ENCODE peak calls at places on chromosome 6, in four cellular contexts. One of them, this sample, is unnamed.

GRCh38 chr6:166907373-166907841 is 48.9 kb downstream of the RNASET2 start:
- DNase-seq in omental fat pad: no peak
- DNase-seq in BJ: no peak
- DNase-seq in lung: no peak
- DNase-seq in this sample: no peak

GRCh38 chr6:110255356-110255755 is 75.1 kb downstream of the CDC40 start:
- DNase-seq in omental fat pad: no peak
- DNase-seq in BJ: no peak
- DNase-seq in lung: no peak
- DNase-seq in this sample: no peak

GRCh38 chr6:148831531-148831930 is 84.7 kb downstream of the UST start:
- DNase-seq in omental fat pad: no peak
- DNase-seq in BJ: peak
- DNase-seq in lung: no peak
- DNase-seq in this sample: no peak

GRCh38 chr6:4607026-4607704 is 169.0 kb upstream of the CDYL start:
- DNase-seq in omental fat pad: no peak
- DNase-seq in BJ: peak
- DNase-seq in lung: no peak
- DNase-seq in this sample: peak

GRCh38 chr6:98833101-98834059 is 994 bp upstream of the POU3F2 start:
- DNase-seq in omental fat pad: no peak
- DNase-seq in BJ: no peak
- DNase-seq in lung: no peak
- DNase-seq in this sample: no peak

GRCh38 chr6:104095661-104096416 is 763.9 kb downstream of the HACE1 start:
- DNase-seq in omental fat pad: no peak
- DNase-seq in BJ: no peak
- DNase-seq in lung: no peak
- DNase-seq in this sample: no peak

GRCh38 chr6:20202070-20202658 is 10.1 kb downstream of the MBOAT1 start:
- DNase-seq in omental fat pad: no peak
- DNase-seq in BJ: no peak
- DNase-seq in lung: no peak
- DNase-seq in this sample: no peak

GRCh38 chr6:7721654-7722053 is 4.2 kb upstream of the BMP6 start:
- DNase-seq in omental fat pad: no peak
- DNase-seq in BJ: no peak
- DNase-seq in lung: no peak
- DNase-seq in this sample: no peak

GRCh38 chr6:47897233-47897632 is 115.4 kb downstream of the OPN5 start:
- DNase-seq in omental fat pad: no peak
- DNase-seq in BJ: peak
- DNase-seq in lung: no peak
- DNase-seq in this sample: no peak

GRCh38 chr6:140043762-140044378 is 669.4 kb upstream of the CITED2 start:
- DNase-seq in omental fat pad: no peak
- DNase-seq in BJ: no peak
- DNase-seq in lung: no peak
- DNase-seq in this sample: no peak

GRCh38 chr6:6747371-6747770 is 158.9 kb downstream of the LY86 start:
- DNase-seq in omental fat pad: no peak
- DNase-seq in BJ: no peak
- DNase-seq in lung: no peak
- DNase-seq in this sample: no peak

GRCh38 chr6:154157082-154157481 is 118.0 kb downstream of the OPRM1 start:
- DNase-seq in omental fat pad: no peak
- DNase-seq in BJ: no peak
- DNase-seq in lung: no peak
- DNase-seq in this sample: no peak

GRCh38 chr6:48111143-48111506 is at the start of gene PTCHD4:
- DNase-seq in omental fat pad: no peak
- DNase-seq in BJ: no peak
- DNase-seq in lung: no peak
- DNase-seq in this sample: peak

GRCh38 chr6:140747114-140747513 is 1372.7 kb upstream of the CITED2 start:
- DNase-seq in omental fat pad: no peak
- DNase-seq in BJ: no peak
- DNase-seq in lung: no peak
- DNase-seq in this sample: no peak

GRCh38 chr6:154403803-154404202 is 47.2 kb upstream of the IPCEF1 start:
- DNase-seq in omental fat pad: no peak
- DNase-seq in BJ: no peak
- DNase-seq in lung: no peak
- DNase-seq in this sample: no peak

GRCh38 chr6:106735136-106735535 is 105.8 kb downstream of the QRSL1 start:
- DNase-seq in omental fat pad: no peak
- DNase-seq in BJ: no peak
- DNase-seq in lung: no peak
- DNase-seq in this sample: no peak

GRCh38 chr6:125922322-125922860 is 34.2 kb upstream of the HINT3 start:
- DNase-seq in omental fat pad: no peak
- DNase-seq in BJ: no peak
- DNase-seq in lung: no peak
- DNase-seq in this sample: no peak

GRCh38 chr6:134840086-134840485 is 109.8 kb downstream of the ALDH8A1 start:
- DNase-seq in omental fat pad: no peak
- DNase-seq in BJ: no peak
- DNase-seq in lung: no peak
- DNase-seq in this sample: no peak

GRCh38 chr6:161694995-161695394 is 421.1 kb upstream of the AGPAT4 start:
- DNase-seq in omental fat pad: no peak
- DNase-seq in BJ: no peak
- DNase-seq in lung: no peak
- DNase-seq in this sample: no peak

GRCh38 chr6:148027201-148027600 is 315.4 kb upstream of the SASH1 start:
- DNase-seq in omental fat pad: no peak
- DNase-seq in BJ: no peak
- DNase-seq in lung: peak
- DNase-seq in this sample: no peak

GRCh38 chr6:167146173-167146572 is 11.6 kb downstream of the GPR31 start:
- DNase-seq in omental fat pad: no peak
- DNase-seq in BJ: no peak
- DNase-seq in lung: no peak
- DNase-seq in this sample: no peak

GRCh38 chr6:15479761-15480160 is 183.1 kb downstream of the DTNBP1 start:
- DNase-seq in omental fat pad: no peak
- DNase-seq in BJ: no peak
- DNase-seq in lung: no peak
- DNase-seq in this sample: no peak

GRCh38 chr6:100622907-100623692 is 158.4 kb upstream of the SIM1 start:
- DNase-seq in omental fat pad: no peak
- DNase-seq in BJ: no peak
- DNase-seq in lung: no peak
- DNase-seq in this sample: peak

GRCh38 chr6:29071831-29072723 is 15.0 kb downstream of the OR2B3 start:
- DNase-seq in omental fat pad: no peak
- DNase-seq in BJ: no peak
- DNase-seq in lung: no peak
- DNase-seq in this sample: no peak

GRCh38 chr6:98924647-98925046 is 23.1 kb downstream of the FBXL4 start:
- DNase-seq in omental fat pad: no peak
- DNase-seq in BJ: no peak
- DNase-seq in lung: no peak
- DNase-seq in this sample: no peak

GRCh38 chr6:142569676-142570075 is 267.9 kb downstream of the ADGRG6 start:
- DNase-seq in omental fat pad: no peak
- DNase-seq in BJ: no peak
- DNase-seq in lung: no peak
- DNase-seq in this sample: no peak

GRCh38 chr6:49551866-49552129 is 1.3 kb downstream of the C6orf141 start:
- DNase-seq in omental fat pad: no peak
- DNase-seq in BJ: no peak
- DNase-seq in lung: no peak
- DNase-seq in this sample: no peak

GRCh38 chr6:153090241-153090930 is 40.7 kb downstream of the RGS17 start:
- DNase-seq in omental fat pad: no peak
- DNase-seq in BJ: peak
- DNase-seq in lung: no peak
- DNase-seq in this sample: peak

DNA sequence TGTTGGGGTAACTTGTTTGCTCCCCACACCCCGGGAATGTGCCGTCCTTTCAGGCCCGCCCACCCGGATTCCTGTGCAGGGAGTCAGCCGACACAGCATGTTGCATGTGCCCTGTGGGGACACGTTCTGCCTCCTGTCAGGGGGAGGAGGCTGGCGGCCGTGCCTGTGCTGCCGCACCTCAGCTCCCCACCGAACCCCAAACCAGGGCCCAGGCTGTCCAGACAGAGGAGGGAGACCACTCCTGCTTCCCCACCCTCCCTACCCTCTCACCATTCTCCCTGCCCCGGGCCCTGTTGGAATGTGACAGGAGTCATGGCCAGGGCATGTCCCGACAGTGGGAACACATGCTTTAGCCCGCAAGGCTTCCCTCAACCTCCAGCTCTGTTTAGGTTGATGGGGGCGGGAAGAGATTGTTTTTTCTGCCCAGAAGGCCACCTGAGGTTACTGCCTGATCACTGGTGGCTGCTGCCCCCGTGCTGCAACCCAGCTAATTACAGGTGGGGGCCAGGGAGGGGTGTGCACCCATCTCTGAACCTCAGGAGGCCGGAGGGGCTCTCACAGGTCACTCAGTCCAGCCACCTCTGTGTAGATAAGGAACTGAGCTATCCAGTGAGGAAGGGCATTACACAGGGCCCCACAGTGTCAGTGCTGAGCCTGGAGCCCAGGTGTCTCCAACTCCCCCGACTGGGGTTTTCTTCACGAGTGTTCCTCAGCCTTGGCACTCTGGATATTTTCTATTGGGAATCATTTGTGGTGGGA is 13.6 kb downstream of the LRRC73 start:
- DNase-seq in omental fat pad: no peak
- DNase-seq in BJ: no peak
- DNase-seq in lung: no peak
- DNase-seq in this sample: no peak
- TF ChIP-seq CTCF in omental fat pad: no peak
- TF ChIP-seq CTCF in BJ: peak
- TF ChIP-seq CTCF in lung: no peak
- TF ChIP-seq CTCF in this sample: peak

DNA sequence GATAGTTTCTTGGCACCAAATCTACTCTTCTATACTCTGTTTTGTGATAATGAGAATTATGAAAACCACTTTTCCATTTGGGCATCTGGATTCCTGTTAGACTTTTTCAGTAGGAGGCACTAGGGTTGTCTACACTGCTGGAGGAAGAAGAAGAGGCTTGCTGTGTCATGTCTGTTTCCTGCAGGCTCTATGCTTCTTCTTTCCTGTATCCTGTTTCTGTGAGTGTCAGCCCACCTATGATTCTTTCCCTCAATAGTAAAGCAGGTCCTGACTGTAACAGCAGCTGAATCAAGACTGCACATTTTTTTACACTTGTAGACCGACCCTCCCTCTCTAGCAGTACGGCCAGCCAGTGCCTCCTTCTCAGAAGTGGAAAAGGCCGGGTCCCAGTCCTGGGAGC is 603.9 kb downstream of the HDGFL1 start:
- DNase-seq in omental fat pad: no peak
- DNase-seq in BJ: no peak
- DNase-seq in lung: no peak
- DNase-seq in this sample: no peak
- TF ChIP-seq CTCF in omental fat pad: no peak
- TF ChIP-seq CTCF in BJ: no peak
- TF ChIP-seq CTCF in lung: no peak
- TF ChIP-seq CTCF in this sample: no peak

GRCh38 chr6:34236423-34237315 is at the start of gene HMGA1:
- DNase-seq in omental fat pad: peak
- DNase-seq in BJ: no peak
- DNase-seq in lung: peak
- DNase-seq in this sample: no peak
- TF ChIP-seq CTCF in omental fat pad: no peak
- TF ChIP-seq CTCF in BJ: no peak
- TF ChIP-seq CTCF in lung: no peak
- TF ChIP-seq CTCF in this sample: no peak

DNA sequence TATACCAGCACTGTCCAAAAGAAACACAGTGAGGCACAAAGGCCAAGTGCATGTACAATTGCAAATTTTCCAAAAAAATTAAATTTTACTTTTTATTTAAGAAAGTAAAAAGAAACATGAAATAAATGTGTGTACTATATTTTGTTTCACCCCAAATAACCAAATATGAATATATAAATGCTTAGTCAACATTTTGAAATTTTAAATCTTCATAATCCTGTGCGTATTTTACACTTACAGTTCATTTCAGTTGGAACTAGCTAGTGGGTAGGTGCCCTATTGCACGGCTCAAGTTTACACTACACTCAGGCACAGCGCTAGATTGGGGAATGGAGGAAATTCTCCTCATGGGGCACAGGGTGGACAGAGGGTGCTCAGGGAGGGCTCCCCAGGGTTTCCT is 18.0 kb upstream of the BTN3A3 start:
- DNase-seq in omental fat pad: no peak
- DNase-seq in BJ: no peak
- DNase-seq in lung: no peak
- DNase-seq in this sample: no peak
- TF ChIP-seq CTCF in omental fat pad: no peak
- TF ChIP-seq CTCF in BJ: no peak
- TF ChIP-seq CTCF in lung: no peak
- TF ChIP-seq CTCF in this sample: no peak

GRCh38 chr6:18121580-18122127 is 823 bp downstream of the NHLRC1 start:
- DNase-seq in omental fat pad: no peak
- DNase-seq in BJ: no peak
- DNase-seq in lung: no peak
- DNase-seq in this sample: no peak
- TF ChIP-seq CTCF in omental fat pad: no peak
- TF ChIP-seq CTCF in BJ: no peak
- TF ChIP-seq CTCF in lung: no peak
- TF ChIP-seq CTCF in this sample: no peak

GRCh38 chr6:40326689-40327404 is 260.3 kb downstream of the LRFN2 start:
- DNase-seq in omental fat pad: no peak
- DNase-seq in BJ: no peak
- DNase-seq in lung: no peak
- DNase-seq in this sample: no peak
- TF ChIP-seq CTCF in omental fat pad: no peak
- TF ChIP-seq CTCF in BJ: no peak
- TF ChIP-seq CTCF in lung: no peak
- TF ChIP-seq CTCF in this sample: no peak

GRCh38 chr6:52694404-52694803 is 23.5 kb downstream of the TMEM14A start:
- DNase-seq in omental fat pad: no peak
- DNase-seq in BJ: no peak
- DNase-seq in lung: no peak
- DNase-seq in this sample: no peak
- TF ChIP-seq CTCF in omental fat pad: no peak
- TF ChIP-seq CTCF in BJ: no peak
- TF ChIP-seq CTCF in lung: no peak
- TF ChIP-seq CTCF in this sample: no peak